ENCODE peak calls at places on chromosomes 6 and 20, in four cellular contexts. G is GM23248, V is mammary epithelial cell, I is HCT116. B is an unnamed sample. For H3K36me3 and H3K79me2, the result is how much of the 10 kb centered on the place peaks cover.

GRCh38 chr6:141988327-141988726 is 144.4 kb upstream of the GJE1 start:
- DNase-seq in G (no peak), V (no peak), I (no peak), B (no peak)

GRCh38 chr20:46063652-46064054 is 26.1 kb downstream of the NCOA5 start:
- DNase-seq in G (no peak), V (no peak), I (no peak), B (no peak)

GRCh38 chr20:52975024-52975732 is 3.0 kb downstream of the TSHZ2 start:
- DNase-seq in G (peak), V (peak), I (no peak), B (no peak)

GRCh38 chr6:65064844-65065243 is 642.2 kb downstream of the EYS start:
- DNase-seq in G (no peak), V (no peak), I (no peak), B (no peak)

GRCh38 chr20:15555913-15556312 is 1017.3 kb downstream of the KIF16B start:
- DNase-seq in G (no peak), V (no peak), I (no peak), B (no peak)

GRCh38 chr6:70651326-70651905 is 16.3 kb upstream of the SMAP1 start:
- DNase-seq in G (no peak), V (peak), I (no peak), B (no peak)

GRCh38 chr6:43921039-43921438 is 151.0 kb downstream of the VEGFA start:
- DNase-seq in G (no peak), V (no peak), I (no peak), B (no peak)

GRCh38 chr6:144259988-144260387 is 25.1 kb upstream of the UTRN start:
- DNase-seq in G (peak), V (no peak), I (no peak), B (no peak)

GRCh38 chr20:1369970-1370369 is 22.9 kb downstream of the FKBP1A start:
- DNase-seq in G (no peak), V (no peak), I (no peak), B (no peak)

GRCh38 chr20:61251529-61252393 is at the start of gene CDH4:
- DNase-seq in G (peak), V (peak), I (no peak), B (no peak)

GRCh38 chr6:83169511-83169910 is 23.6 kb downstream of the PGM3 start:
- DNase-seq in G (no peak), V (no peak), I (no peak), B (no peak)

GRCh38 chr6:48777411-48777810 is 666.4 kb upstream of the PTCHD4 start:
- DNase-seq in G (no peak), V (peak), I (no peak), B (no peak)

GRCh38 chr20:53343433-53343832 is 250.2 kb downstream of the ZNF217 start:
- DNase-seq in G (no peak), V (no peak), I (no peak), B (no peak)

GRCh38 chr6:162377735-162378134 is 349.8 kb downstream of the PRKN start:
- DNase-seq in G (peak), V (no peak), I (no peak), B (no peak)

GRCh38 chr6:131652472-131652871 is 15.4 kb downstream of the ENPP3 start:
- DNase-seq in G (peak), V (peak), I (no peak), B (no peak)

GRCh38 chr6:81547149-81547548 is 205.3 kb downstream of the TENT5A start:
- DNase-seq in G (no peak), V (no peak), I (no peak), B (no peak)

GRCh38 chr20:46063151-46063550 is 26.6 kb downstream of the NCOA5 start:
- DNase-seq in G (no peak), V (no peak), I (no peak), B (no peak)

GRCh38 chr20:6920991-6921613 is 153.6 kb downstream of the BMP2 start:
- DNase-seq in G (no peak), V (peak), I (no peak), B (no peak)

GRCh38 chr20:22501034-22501433 is 83.3 kb downstream of the FOXA2 start:
- DNase-seq in G (no peak), V (no peak), I (no peak), B (no peak)

GRCh38 chr6:42819803-42820508 is 38.1 kb downstream of the BICRAL start:
- DNase-seq in G (peak), V (no peak), I (no peak), B (peak)

GRCh38 chr6:41781302-41781711 is 725 bp downstream of the PRICKLE4 start:
- DNase-seq in G (no peak), V (no peak), I (no peak), B (no peak)

GRCh38 chr20:62291251-62292066 is 11.3 kb upstream of the ADRM1 start:
- DNase-seq in G (no peak), V (no peak), I (no peak), B (no peak)
- H3K36me3 ChIP-seq in G (under half), V (under half), I (under half), B (under half)

GRCh38 chr20:50188287-50188688 is 2.3 kb upstream of the CEBPB start:
- DNase-seq in G (no peak), V (no peak), I (no peak), B (no peak)

GRCh38 chr20:50191065-50191565 is 485 bp downstream of the CEBPB start:
- DNase-seq in G (peak), V (peak), I (no peak), B (peak)

GRCh38 chr20:50190251-50191064 is at the start of gene CEBPB:
- DNase-seq in G (peak), V (peak), I (peak), B (peak)

GRCh38 chr20:50188879-50189680 is 1.6 kb upstream of the CEBPB start:
- DNase-seq in G (no peak), V (no peak), I (no peak), B (no peak)

GRCh38 chr20:50189681-50190250 is 864 bp upstream of the CEBPB start:
- DNase-seq in G (peak), V (no peak), I (no peak), B (no peak)
- H2AFZ ChIP-seq in G (no peak), V (peak), I (peak), B (no peak)

GRCh38 chr20:9531581-9531980 is 17.2 kb downstream of the LAMP5 start:
- DNase-seq in G (no peak), V (no peak), I (no peak), B (no peak)

GRCh38 chr20:9534025-9534424 is 19.6 kb downstream of the LAMP5 start:
- DNase-seq in G (no peak), V (no peak), I (no peak), B (no peak)

GRCh38 chr20:9535457-9535856 is 21.1 kb downstream of the LAMP5 start:
- DNase-seq in G (no peak), V (no peak), I (no peak), B (no peak)

DNA sequence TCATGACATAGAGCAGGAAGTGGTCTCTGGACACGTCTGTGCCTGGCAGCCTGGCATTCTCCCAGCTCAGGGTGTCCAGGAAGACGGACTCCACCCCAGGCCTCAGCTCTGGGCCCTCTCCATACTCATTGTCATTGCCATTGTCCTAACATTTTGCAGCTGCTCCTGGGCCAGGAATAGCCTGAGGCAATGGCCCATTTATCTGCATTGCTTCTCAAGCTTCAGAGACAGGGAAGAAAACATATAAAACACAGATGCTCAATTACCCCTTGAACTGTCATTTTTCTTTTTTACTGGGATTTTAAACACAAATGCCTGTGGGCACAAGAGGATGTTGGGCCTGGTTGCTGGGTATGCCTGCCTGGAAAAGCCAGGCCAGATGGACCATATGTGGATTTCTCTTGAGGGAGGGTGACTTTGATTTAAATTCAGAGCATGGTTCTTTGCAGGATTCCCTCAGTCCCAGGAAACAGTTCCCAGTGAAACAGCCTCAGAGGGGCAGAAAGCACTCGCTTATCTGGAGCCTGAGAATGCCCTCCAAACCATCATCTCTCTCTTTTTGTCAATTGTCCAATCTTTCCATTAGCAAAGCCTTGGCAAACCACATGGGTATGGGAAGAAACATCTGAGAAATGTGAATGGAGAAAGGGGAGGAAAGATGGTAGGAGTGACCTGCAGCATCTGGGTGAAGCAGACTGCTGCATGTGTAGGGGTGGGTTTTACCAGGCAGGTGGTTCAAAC is 17.8 kb downstream of the LAMP5 start:
- DNase-seq in G (no peak), V (peak), I (no peak), B (no peak)
- H3K79me2 ChIP-seq in G (under half), V (under half), I (under half), B (under half)

DNA sequence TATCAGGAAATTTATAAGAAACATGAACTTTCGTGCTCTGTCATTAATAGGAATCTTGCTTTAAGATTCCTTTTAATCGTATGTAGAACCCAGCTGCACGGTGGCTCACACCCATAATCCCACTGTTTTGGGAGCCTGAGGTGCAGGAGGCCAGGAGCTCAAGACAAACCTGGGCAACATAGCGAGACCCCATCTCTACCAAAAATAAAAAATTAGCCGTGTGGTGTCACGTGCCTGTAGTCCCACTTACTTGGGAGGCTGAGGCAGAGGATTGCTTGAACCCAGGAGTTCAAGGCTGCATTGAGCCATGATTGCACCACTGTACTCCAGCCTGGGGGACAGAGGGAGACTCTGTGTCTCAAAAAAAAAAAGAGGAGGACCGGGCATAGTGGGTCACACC is 7.4 kb downstream of the PTPRA start:
- DNase-seq in G (no peak), V (no peak), I (no peak), B (no peak)
- H3K36me3 ChIP-seq in G (under half), V (under half), I (under half), B (under half)

DNA sequence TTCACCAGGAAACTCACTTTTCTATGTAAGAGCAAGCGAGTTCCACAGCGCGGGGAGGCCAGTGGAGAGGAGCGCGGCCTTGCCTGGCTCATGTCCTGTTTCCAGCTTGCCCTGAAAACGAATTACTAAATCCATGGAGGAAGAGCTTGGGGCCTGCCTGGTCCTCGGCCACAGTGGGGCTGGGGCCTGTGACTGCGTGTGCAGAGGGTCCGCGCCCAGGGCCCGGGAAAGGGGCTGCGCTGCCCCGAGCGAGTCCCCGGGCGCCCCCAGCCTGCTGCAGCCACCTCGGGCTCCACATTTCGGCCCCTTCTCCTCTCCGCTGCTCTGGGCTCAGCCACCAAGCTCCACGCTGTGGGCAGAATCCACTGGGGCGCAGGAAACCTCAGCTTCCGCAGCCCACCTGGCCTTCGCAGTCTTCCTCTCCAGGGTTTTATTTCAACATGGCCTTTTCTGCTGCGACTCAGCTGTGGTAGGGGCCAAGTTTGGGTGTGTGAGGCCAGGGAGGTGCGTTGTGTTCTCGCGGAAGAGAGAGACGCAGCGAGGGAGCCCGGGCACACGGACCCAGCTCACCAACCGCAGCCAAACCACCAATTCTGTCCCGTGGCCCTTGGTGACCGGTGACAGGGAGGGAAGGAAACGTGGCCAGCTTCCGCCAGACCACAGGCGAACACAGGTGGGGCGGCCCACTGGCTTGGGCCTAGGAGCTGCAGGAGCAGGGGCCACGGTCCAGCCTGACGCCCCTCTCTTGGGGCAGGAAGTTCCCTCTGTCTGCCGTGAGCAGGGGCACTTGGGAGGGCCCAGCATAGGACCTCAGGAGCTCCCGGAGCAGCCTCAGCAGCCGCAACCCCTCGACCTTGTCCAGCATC is 211.4 kb downstream of the ERMARD start:
- DNase-seq in G (no peak), V (no peak), I (no peak), B (no peak)
- H2AFZ ChIP-seq in G (no peak), V (no peak), I (no peak), B (no peak)